ENCODE peak calls at places on chromosomes 12 and 14, in four cellular contexts. E, Z, R and P are unnamed samples.

GRCh38 chr12:119748512-119748911 is 80.6 kb downstream of the PRKAB1 start:
- DNase-seq in E (no peak), Z (no peak), R (no peak), P (no peak)

GRCh38 chr12:75959060-75959459 is 72.5 kb downstream of the PHLDA1 start:
- DNase-seq in E (no peak), Z (no peak), R (no peak), P (no peak)

GRCh38 chr14:64303471-64303917 is 9.3 kb upstream of the ESR2 start:
- DNase-seq in E (peak), Z (peak), R (peak), P (peak)

GRCh38 chr12:132561784-132562156 is 48.6 kb downstream of the LRCOL1 start:
- DNase-seq in E (no peak), Z (peak), R (no peak), P (peak)

GRCh38 chr12:87922721-87923120 is 106.5 kb downstream of the C12orf50 start:
- DNase-seq in E (no peak), Z (no peak), R (no peak), P (no peak)

GRCh38 chr14:97771340-97772045 is 974.3 kb downstream of the VRK1 start:
- DNase-seq in E (no peak), Z (no peak), R (no peak), P (no peak)

GRCh38 chr12:50110127-50110761 is 1.8 kb upstream of the COX14 start:
- DNase-seq in E (peak), Z (peak), R (peak), P (no peak)

GRCh38 chr12:45721954-45722353 is 7.6 kb upstream of the ARID2 start:
- DNase-seq in E (no peak), Z (no peak), R (no peak), P (no peak)

GRCh38 chr12:56122637-56123036 is 4.6 kb downstream of the ZC3H10 start:
- DNase-seq in E (no peak), Z (no peak), R (peak), P (no peak)

GRCh38 chr14:30541318-30541717 is 17.6 kb upstream of the G2E3 start:
- DNase-seq in E (no peak), Z (no peak), R (no peak), P (no peak)

GRCh38 chr14:105397350-105397931 is 897 bp upstream of the TEX22 start:
- DNase-seq in E (no peak), Z (no peak), R (no peak), P (no peak)

GRCh38 chr12:12482150-12482761 is 80.4 kb downstream of the DUSP16 start:
- DNase-seq in E (no peak), Z (no peak), R (no peak), P (no peak)
- TF ChIP-seq FOXK2 in E (no peak), Z (no peak), R (no peak), P (no peak)

DNA sequence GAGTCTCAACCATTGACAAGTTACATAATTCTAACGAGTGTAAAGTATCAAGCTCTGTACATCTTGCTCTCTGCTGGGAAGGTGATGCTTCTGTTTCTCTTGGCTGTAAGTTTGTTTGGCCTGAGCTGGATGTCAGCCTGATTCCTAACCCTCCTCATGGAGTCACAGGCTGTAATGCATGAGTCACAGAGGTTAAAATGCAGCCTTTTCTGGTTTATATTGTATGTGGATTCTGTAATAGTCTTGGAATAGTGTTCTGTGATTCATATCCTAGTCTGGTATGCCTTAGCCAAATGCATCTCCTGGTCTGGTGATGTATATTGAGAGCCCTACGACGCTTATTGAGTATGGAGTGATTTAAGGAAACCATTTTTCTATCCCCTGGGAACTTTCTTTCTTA is 104.5 kb upstream of the FRMD6 start:
- DNase-seq in E (no peak), Z (no peak), R (no peak), P (peak)
- TF ChIP-seq FOXK2 in E (no peak), Z (no peak), R (no peak), P (no peak)

GRCh38 chr12:9064201-9064814 is 51.4 kb downstream of the A2M start:
- DNase-seq in E (no peak), Z (no peak), R (peak), P (peak)
- TF ChIP-seq FOXK2 in E (no peak), Z (no peak), R (no peak), P (no peak)

GRCh38 chr14:34733245-34733644 is 18.9 kb upstream of the CFL2 start:
- DNase-seq in E (no peak), Z (no peak), R (no peak), P (no peak)

GRCh38 chr14:34732802-34733201 is 18.4 kb upstream of the CFL2 start:
- DNase-seq in E (no peak), Z (no peak), R (peak), P (no peak)
- TF ChIP-seq FOXK2 in E (no peak), Z (no peak), R (no peak), P (no peak)

DNA sequence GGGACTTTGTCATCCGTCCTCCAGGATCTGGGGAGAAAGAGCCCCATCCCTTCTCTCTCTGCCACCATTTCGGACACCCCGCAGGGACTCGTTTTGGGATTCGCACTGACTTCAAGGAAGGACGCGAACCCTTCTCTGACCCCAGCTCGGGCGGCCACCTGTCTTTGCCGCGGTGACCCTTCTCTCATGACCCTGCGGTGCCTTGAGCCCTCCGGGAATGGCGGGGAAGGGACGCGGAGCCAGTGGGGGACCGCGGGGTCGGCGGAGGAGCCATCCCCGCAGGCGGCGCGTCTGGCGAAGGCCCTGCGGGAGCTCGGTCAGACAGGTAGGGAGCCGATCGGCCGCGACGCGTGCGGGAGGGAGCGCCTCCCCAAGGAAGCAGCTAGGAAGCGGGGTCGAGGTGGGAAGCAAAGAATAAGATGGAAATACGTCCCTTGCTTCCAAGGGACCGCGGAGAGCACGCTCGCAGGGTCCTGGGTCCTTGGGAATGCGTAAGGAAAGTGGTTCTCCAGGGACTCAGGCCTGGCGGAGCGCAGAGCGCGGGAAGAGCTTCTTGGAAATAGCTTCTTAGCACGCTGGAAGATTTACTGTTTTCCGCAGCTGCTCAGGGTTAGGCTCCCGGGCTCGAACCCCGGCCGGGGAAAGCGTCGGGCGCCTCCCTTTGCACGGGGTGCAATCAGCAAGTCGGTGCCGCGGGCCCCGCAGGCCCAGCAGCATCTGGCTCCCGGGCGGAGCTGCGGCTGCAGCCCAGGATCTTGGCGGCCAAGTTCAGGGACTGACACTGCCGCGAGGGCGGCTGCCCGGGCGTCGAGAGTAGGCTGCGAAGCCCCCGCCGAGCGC is 457 bp downstream of the SOCS2 start:
- DNase-seq in E (no peak), Z (peak), R (no peak), P (no peak)
- TF ChIP-seq FOXK2 in E (no peak), Z (no peak), R (no peak), P (no peak)